ENCODE peak calls at places on chromosomes 1 and 21, in ten cellular contexts. E is A673; M is stimulated activated CD4-positive, alpha-beta T cell treated with anti-CD3 and anti-CD28 coated beads, Interleukin-4, amount 100 ng/mL, for 48 hours; U is endodermal cell; V is activated CD4-positive, alpha-beta T cell treated with anti-CD3 and anti-CD28 coated beads for 1 hour; Y is DND-41; S is HT1080; J is MV-4-11; H is islet precursor cell; O is substantia nigra. L is an unnamed sample.

GRCh38 chr1:26225033-26225831 is 8.8 kb upstream of the CEP85 start:
- DNase-seq in O (peak), H (peak), V (no peak), E (peak), Y (no peak), M (peak), J (no peak), U (peak), S (no peak), L (no peak)

GRCh38 chr21:25240974-25241373 is 366.3 kb downstream of the MRPL39 start:
- DNase-seq in M (no peak), U (no peak), Y (no peak), E (no peak), O (no peak), H (no peak), J (peak), S (no peak), V (no peak), L (no peak)

GRCh38 chr1:18322353-18323032 is 158.2 kb upstream of the KLHDC7A start:
- DNase-seq in S (no peak), O (no peak), V (no peak), U (peak), Y (peak), H (peak), E (peak), J (no peak), M (no peak), L (no peak)

GRCh38 chr1:21666572-21667320 is 2.4 kb downstream of the RAP1GAP start:
- DNase-seq in E (no peak), H (no peak), S (no peak), Y (no peak), U (no peak), V (no peak), O (no peak), M (no peak), J (no peak), L (no peak)

GRCh38 chr1:185017338-185017737 is 28.0 kb upstream of the RNF2 start:
- DNase-seq in Y (no peak), V (no peak), O (no peak), U (no peak), E (no peak), J (peak), M (no peak), S (peak), H (peak), L (peak)

GRCh38 chr1:80540605-80541004 is 1260.1 kb upstream of the ADGRL2 start:
- DNase-seq in Y (no peak), J (no peak), V (no peak), O (no peak), H (no peak), S (no peak), M (no peak), U (no peak), E (no peak), L (no peak)

GRCh38 chr1:30697977-30698376 is 25.4 kb downstream of the MATN1 start:
- DNase-seq in O (no peak), E (no peak), V (no peak), S (peak), M (no peak), Y (no peak), U (no peak), H (peak), J (no peak), L (peak)

GRCh38 chr1:9590201-9590600 is 1.5 kb downstream of the TMEM201 start:
- DNase-seq in S (no peak), J (no peak), Y (no peak), M (no peak), O (no peak), V (no peak), H (no peak), U (no peak), E (no peak), L (no peak)

GRCh38 chr1:48248356-48248755 is 25.8 kb downstream of the SLC5A9 start:
- DNase-seq in M (no peak), V (no peak), J (no peak), H (no peak), E (no peak), U (no peak), Y (no peak), S (no peak), O (no peak), L (no peak)

GRCh38 chr1:30936541-30937171 is 28.1 kb upstream of the SDC3 start:
- DNase-seq in V (no peak), J (no peak), Y (no peak), E (no peak), U (no peak), O (no peak), S (no peak), H (peak), M (no peak), L (no peak)

GRCh38 chr21:25845729-25846256 is 111.0 kb downstream of the GABPA start:
- DNase-seq in Y (no peak), M (no peak), U (no peak), J (no peak), S (no peak), O (no peak), E (no peak), V (no peak), H (no peak), L (peak)

GRCh38 chr21:27831821-27832569 is 865.1 kb upstream of the ADAMTS5 start:
- DNase-seq in M (no peak), E (no peak), V (no peak), H (no peak), Y (no peak), J (no peak), O (no peak), U (no peak), S (no peak), L (no peak)

GRCh38 chr1:89719502-89720306 is 86.8 kb downstream of the LRRC8C start:
- DNase-seq in E (peak), H (no peak), Y (no peak), U (no peak), V (no peak), J (peak), S (no peak), O (no peak), M (no peak), L (peak)

GRCh38 chr1:118459871-118460270 is 274.8 kb upstream of the SPAG17 start:
- DNase-seq in H (no peak), V (no peak), E (no peak), O (no peak), M (no peak), J (no peak), U (no peak), S (no peak), Y (no peak), L (no peak)

GRCh38 chr1:212713465-212714136 is 14.0 kb upstream of the BATF3 start:
- DNase-seq in V (no peak), Y (no peak), M (no peak), E (no peak), H (no peak), O (no peak), U (no peak), S (no peak), J (no peak), L (no peak)

GRCh38 chr1:39638965-39639332 is 494 bp downstream of the HEYL start:
- DNase-seq in Y (no peak), M (no peak), E (no peak), U (no peak), S (no peak), H (no peak), V (no peak), O (no peak), J (no peak), L (no peak)

GRCh38 chr1:190373705-190374336 is 103.8 kb downstream of the BRINP3 start:
- DNase-seq in E (peak), V (no peak), H (no peak), Y (no peak), J (peak), M (no peak), O (no peak), U (peak), S (peak), L (peak)

GRCh38 chr21:39924577-39925308 is 57.5 kb downstream of the PCP4 start:
- DNase-seq in M (no peak), J (no peak), O (no peak), Y (no peak), V (no peak), H (peak), E (no peak), U (peak), S (no peak), L (no peak)

GRCh38 chr1:30335389-30335996 is 387.9 kb downstream of the MATN1 start:
- DNase-seq in O (no peak), E (no peak), V (no peak), Y (no peak), H (no peak), U (peak), M (no peak), J (no peak), S (no peak), L (no peak)

GRCh38 chr1:43786975-43787374 is 79.6 kb downstream of the ST3GAL3 start:
- DNase-seq in H (no peak), V (no peak), E (no peak), M (no peak), O (no peak), Y (no peak), S (no peak), U (no peak), J (no peak), L (no peak)

GRCh38 chr1:85707267-85707989 is 805 bp downstream of the ZNHIT6 start:
- DNase-seq in Y (no peak), S (no peak), U (no peak), J (no peak), E (no peak), O (no peak), H (no peak), M (no peak), V (no peak), L (no peak)

GRCh38 chr21:44399955-44400790 is 46.8 kb downstream of the TRPM2 start:
- DNase-seq in O (no peak), M (no peak), J (no peak), V (no peak), S (no peak), U (no peak), H (no peak), Y (no peak), E (no peak), L (no peak)

GRCh38 chr1:13617108-13617507 is 33.5 kb downstream of the PDPN start:
- DNase-seq in S (no peak), O (no peak), V (no peak), Y (no peak), E (no peak), U (no peak), J (no peak), M (no peak), H (no peak), L (no peak)

GRCh38 chr1:53697671-53698380 is 41.1 kb downstream of the GLIS1 start:
- DNase-seq in Y (no peak), J (peak), V (no peak), O (no peak), M (no peak), H (peak), U (no peak), S (no peak), E (no peak), L (no peak)

GRCh38 chr1:85022700-85023099 is 25.6 kb downstream of the MCOLN3 start:
- DNase-seq in Y (no peak), M (no peak), U (no peak), S (no peak), E (no peak), H (no peak), V (no peak), J (no peak), O (no peak), L (no peak)

GRCh38 chr1:54937469-54937868 is 43.0 kb upstream of the TMEM61 start:
- DNase-seq in U (no peak), E (no peak), J (no peak), M (no peak), V (no peak), H (no peak), O (no peak), Y (no peak), S (no peak), L (peak)

GRCh38 chr1:113945329-113945728 is 16.2 kb downstream of the HIPK1 start:
- DNase-seq in J (no peak), V (no peak), U (no peak), H (no peak), S (no peak), E (no peak), O (no peak), Y (no peak), M (no peak), L (no peak)

GRCh38 chr1:225449774-225450173 is 21.9 kb upstream of the LBR start:
- DNase-seq in J (no peak), S (no peak), U (peak), H (no peak), V (no peak), Y (no peak), O (no peak), M (no peak), E (no peak), L (no peak)

L was measured in mammary epithelial cell.